ENCODE peak calls at places on chromosomes 2 and 18, in four cellular contexts. O, M, I and T are unnamed samples. For H3K4me1, the result is how much of the 10 kb centered on the place peaks cover.

GRCh38 chr2:230942371-230942770 is 17.3 kb upstream of the GPR55 start:
- DNase-seq in O (no peak), M (no peak), I (no peak), T (peak)

GRCh38 chr2:222320441-222321395 is 21.9 kb upstream of the PAX3 start:
- DNase-seq in I (no peak), O (peak), M (no peak), T (peak)

GRCh38 chr18:62282188-62282629 is 42.9 kb upstream of the TNFRSF11A start:
- DNase-seq in M (no peak), I (no peak), O (no peak), T (peak)

GRCh38 chr2:111898703-111899514 is 502 bp downstream of the MERTK start:
- DNase-seq in O (no peak), I (peak), M (no peak), T (peak)

GRCh38 chr2:73107211-73107926 is 5.4 kb downstream of the RAB11FIP5 start:
- DNase-seq in I (no peak), O (no peak), M (no peak), T (peak)

GRCh38 chr2:69013123-69013836 is at the start of gene ANTXR1:
- DNase-seq in I (peak), O (peak), M (peak), T (peak)

GRCh38 chr2:50613161-50613560 is 418.8 kb downstream of the NRXN1 start:
- DNase-seq in M (no peak), I (no peak), O (no peak), T (no peak)

GRCh38 chr2:48334180-48334579 is 195.8 kb upstream of the STON1 start:
- DNase-seq in O (no peak), M (no peak), I (no peak), T (no peak)

GRCh38 chr2:134976074-134976702 is 57.6 kb downstream of the CCNT2 start:
- DNase-seq in I (no peak), M (no peak), O (no peak), T (no peak)

GRCh38 chr2:12486205-12487118 is 230.3 kb upstream of the TRIB2 start:
- DNase-seq in M (no peak), O (peak), I (peak), T (no peak)

GRCh38 chr2:238587776-238588660 is 161.3 kb downstream of the ASB1 start:
- DNase-seq in M (no peak), O (peak), I (no peak), T (no peak)

GRCh38 chr2:182715896-182716664 is at the start of gene DNAJC10:
- DNase-seq in I (peak), O (peak), M (peak), T (peak)

GRCh38 chr2:14385043-14385442 is 247.5 kb upstream of the LRATD1 start:
- DNase-seq in I (peak), O (no peak), M (no peak), T (no peak)

GRCh38 chr18:48569915-48570264 is 31.1 kb downstream of the CTIF start:
- DNase-seq in O (no peak), I (no peak), M (no peak), T (no peak)

GRCh38 chr2:23208339-23208738 is 176.6 kb upstream of the KLHL29 start:
- DNase-seq in O (peak), M (no peak), I (no peak), T (no peak)

GRCh38 chr2:152402780-152403388 is 67.9 kb downstream of the FMNL2 start:
- DNase-seq in I (no peak), M (no peak), O (no peak), T (no peak)

GRCh38 chr2:127080226-127080940 is 26.6 kb downstream of the BIN1 start:
- DNase-seq in I (peak), M (no peak), O (peak), T (no peak)

GRCh38 chr2:226429476-226429875 is 370.1 kb downstream of the IRS1 start:
- DNase-seq in O (no peak), I (no peak), M (no peak), T (no peak)

GRCh38 chr2:147500819-147501395 is 343.9 kb upstream of the ACVR2A start:
- DNase-seq in I (no peak), M (no peak), O (no peak), T (no peak)

GRCh38 chr2:535222-535621 is 142.0 kb downstream of the TMEM18 start:
- DNase-seq in I (peak), M (no peak), O (no peak), T (no peak)

GRCh38 chr2:148508878-148509702 is 135.5 kb upstream of the EPC2 start:
- DNase-seq in I (peak), O (peak), M (peak), T (peak)

GRCh38 chr18:51321696-51322095 is 124.2 kb upstream of the MEX3C start:
- DNase-seq in M (no peak), O (peak), I (peak), T (no peak)

GRCh38 chr2:217186152-217186551 is 326.3 kb upstream of the TNP1 start:
- DNase-seq in I (no peak), O (no peak), M (no peak), T (no peak)

GRCh38 chr2:10890706-10891270 is 20.9 kb upstream of the KCNF1 start:
- DNase-seq in I (no peak), O (no peak), M (no peak), T (no peak)

GRCh38 chr2:70988726-70989648 is 5.7 kb downstream of the TEX261 start:
- DNase-seq in O (no peak), M (no peak), I (no peak), T (peak)

GRCh38 chr2:43073373-43073772 is 153.0 kb downstream of the ZFP36L2 start:
- DNase-seq in I (no peak), M (no peak), O (peak), T (peak)

GRCh38 chr2:48900321-48901014 is 144.9 kb upstream of the LHCGR start:
- DNase-seq in I (peak), M (no peak), O (no peak), T (peak)

GRCh38 chr2:166013878-166014277 is 60.3 kb upstream of the TTC21B start:
- DNase-seq in O (no peak), I (peak), M (no peak), T (no peak)

GRCh38 chr18:26863122-26863879 is 2.2 kb downstream of the AQP4 start:
- DNase-seq in I (peak), M (peak), O (peak), T (no peak)

GRCh38 chr2:207258191-207258991 is 92.6 kb upstream of the KLF7 start:
- DNase-seq in I (peak), O (peak), M (peak), T (peak)
- H3K4me1 ChIP-seq in I (under half), O (under half), M (under half), T (half or more)

GRCh38 chr2:205656426-205656795 is 25.9 kb upstream of the NRP2 start:
- DNase-seq in I (no peak), O (no peak), M (no peak), T (no peak)
- H3K4me1 ChIP-seq in I (under half), O (under half), M (under half), T (under half)

DNA sequence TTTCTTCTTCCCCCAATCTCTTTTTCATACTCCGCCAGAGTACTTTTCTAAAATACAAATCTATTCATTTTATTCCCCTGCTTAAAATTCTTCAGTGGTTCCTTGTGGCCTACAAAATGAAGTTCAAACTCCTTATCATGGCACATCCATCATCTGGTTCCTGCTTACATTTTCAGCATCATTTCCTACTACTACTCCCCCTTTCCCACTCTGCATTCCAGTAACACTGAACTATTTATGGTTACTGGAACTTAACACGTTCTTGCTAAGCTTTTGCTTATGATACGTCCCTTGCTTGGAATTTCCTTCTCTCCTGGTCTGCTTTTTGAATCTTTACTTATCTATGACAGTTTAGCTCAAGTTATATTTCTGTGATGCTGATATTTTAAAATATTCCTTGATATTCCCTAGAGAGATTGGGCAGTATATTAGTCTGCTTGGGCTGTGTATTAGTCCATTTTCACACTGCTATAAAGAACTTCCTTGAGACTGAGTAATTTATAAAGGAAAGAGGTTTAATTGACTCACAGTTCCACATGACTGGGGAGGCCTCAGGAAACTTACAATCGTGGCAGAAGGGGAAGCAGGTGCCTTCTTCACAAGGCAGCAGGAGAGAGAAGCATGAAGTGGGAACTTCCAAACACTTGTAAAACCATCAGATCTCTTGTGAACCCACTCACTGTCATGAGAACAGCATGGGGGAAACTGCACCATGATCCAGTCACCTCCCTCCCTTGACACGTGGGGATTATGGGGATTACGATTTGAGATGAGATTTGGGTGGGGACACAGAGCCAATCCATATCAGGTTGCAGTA is 53.2 kb downstream of the BMPR2 start:
- DNase-seq in I (no peak), O (peak), M (no peak), T (no peak)
- H3K4me1 ChIP-seq in I (under half), O (under half), M (under half), T (under half)

DNA sequence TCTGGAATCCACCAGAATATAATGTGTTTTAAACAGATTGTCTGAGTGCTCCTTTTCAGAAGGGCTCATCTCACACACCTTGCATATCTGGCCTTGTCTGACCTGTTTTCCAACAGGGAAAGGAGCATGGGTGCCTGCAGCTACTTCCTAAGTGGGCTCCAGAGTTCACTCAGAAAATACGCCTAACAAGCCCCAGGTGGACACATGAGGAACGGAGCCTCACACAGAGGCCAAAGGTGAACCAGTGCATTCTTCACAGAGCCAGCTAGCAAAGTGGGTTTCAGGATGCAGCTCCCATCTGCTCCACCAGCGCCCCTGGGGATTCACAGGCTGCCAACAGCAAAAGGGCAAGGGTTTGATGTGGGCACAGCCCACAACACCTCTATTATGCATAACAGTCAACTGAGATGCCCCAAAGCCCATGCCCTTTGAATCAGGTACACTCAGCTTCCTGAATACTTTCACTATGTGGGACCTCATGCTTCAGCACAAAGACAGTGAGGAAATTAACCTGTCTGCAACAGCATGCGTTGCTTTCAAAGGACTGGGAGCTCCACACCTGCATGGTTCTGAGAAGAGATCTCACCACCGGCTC is 86.6 kb downstream of the CCBE1 start:
- DNase-seq in O (no peak), M (no peak), I (no peak), T (no peak)
- H3K4me1 ChIP-seq in O (under half), M (under half), I (under half), T (under half)

GRCh38 chr2:240995041-240995960 is 3.1 kb upstream of the SNED1 start:
- DNase-seq in I (no peak), O (no peak), M (peak), T (peak)

GRCh38 chr2:240997856-240998705 is at the start of gene SNED1:
- DNase-seq in I (peak), M (peak), O (peak), T (peak)

GRCh38 chr2:240996834-240997140 is 1.6 kb upstream of the SNED1 start:
- DNase-seq in M (no peak), O (no peak), I (no peak), T (peak)

GRCh38 chr2:240997141-240997855 is 1.1 kb upstream of the SNED1 start:
- DNase-seq in I (no peak), M (peak), O (no peak), T (peak)

GRCh38 chr2:240996161-240996833 is 2.1 kb upstream of the SNED1 start:
- DNase-seq in O (no peak), M (peak), I (no peak), T (peak)
- H3K4me1 ChIP-seq in O (under half), M (under half), I (under half), T (under half)

GRCh38 chr18:75228967-75229366 is 18.4 kb downstream of the TSHZ1 start:
- DNase-seq in M (no peak), I (no peak), O (no peak), T (no peak)
- H3K4me1 ChIP-seq in M (under half), I (under half), O (under half), T (under half)

DNA sequence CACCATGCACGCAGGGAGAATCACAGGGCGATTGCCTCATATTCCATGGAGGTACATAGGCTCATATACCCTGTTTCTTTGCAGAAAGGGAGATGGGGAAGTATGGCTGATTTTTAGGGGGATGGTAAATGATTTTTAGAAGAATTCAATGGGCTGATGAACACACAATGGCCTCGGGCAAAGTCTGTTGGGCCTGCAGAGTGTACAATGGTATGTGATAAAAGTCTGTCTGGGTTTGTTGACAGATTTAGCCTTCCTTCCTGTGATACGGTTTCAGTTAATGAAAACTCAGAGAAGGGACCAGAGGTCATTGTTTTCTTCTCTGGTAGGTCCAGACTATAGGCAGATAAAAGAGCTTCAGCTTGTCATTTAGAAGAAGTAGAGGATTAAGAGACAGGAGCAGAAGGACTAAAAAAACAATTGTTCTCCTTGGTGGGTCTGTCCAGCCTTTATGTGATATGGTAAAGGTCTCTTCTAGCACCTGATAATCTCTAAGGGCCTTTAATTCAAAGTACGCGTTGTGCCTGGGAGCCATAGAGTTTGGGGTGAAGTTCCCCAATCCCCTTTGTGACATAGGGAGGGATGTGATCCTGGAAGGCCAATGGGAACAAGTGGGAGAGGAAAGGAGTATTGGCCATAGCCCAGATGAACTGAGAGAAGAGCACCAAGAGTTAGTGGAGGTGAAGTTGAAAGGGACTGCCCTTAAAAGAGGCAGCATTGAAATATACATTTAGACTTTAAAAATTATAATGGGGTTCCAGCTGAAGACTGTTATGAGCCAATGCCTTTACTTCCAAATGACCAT is 107.5 kb upstream of the SERPINE2 start:
- DNase-seq in I (peak), O (peak), M (no peak), T (no peak)
- H3K4me1 ChIP-seq in I (under half), O (under half), M (under half), T (under half)